ENCODE peak calls at places on chromosomes 13 and 19, in five cellular contexts. E is K562, L is A549, N is SK-N-SH, W is HepG2. V is an unnamed sample.

GRCh38 chr19:1746401-1747284 is 6.7 kb upstream of the ONECUT3 start:
- DNase-seq in E (no peak), L (peak), N (no peak), W (no peak), V (peak)

GRCh38 chr13:44189085-44189484 is 184.5 kb upstream of the SERP2 start:
- DNase-seq in E (no peak), L (no peak), N (no peak), W (no peak), V (no peak)

GRCh38 chr13:99062593-99062992 is 84.7 kb upstream of the DOCK9 start:
- DNase-seq in E (no peak), L (no peak), N (no peak), W (no peak), V (peak)

GRCh38 chr19:29878973-29879654 is 62.9 kb upstream of the URI1 start:
- DNase-seq in E (peak), L (peak), N (peak), W (peak), V (peak)

GRCh38 chr13:106573855-106574254 is 5.9 kb upstream of the ARGLU1 start:
- DNase-seq in E (no peak), L (no peak), N (no peak), W (no peak), V (peak)

GRCh38 chr19:1396768-1397679 is 4.3 kb downstream of the GAMT start:
- DNase-seq in E (no peak), L (no peak), N (no peak), W (no peak), V (no peak)

GRCh38 chr19:27929399-27929798 is 1283.6 kb downstream of the UQCRFS1 start:
- DNase-seq in E (no peak), L (no peak), N (no peak), W (no peak), V (no peak)

GRCh38 chr13:26320766-26321165 is 66.8 kb downstream of the CDK8 start:
- DNase-seq in E (no peak), L (no peak), N (no peak), W (no peak), V (no peak)

GRCh38 chr13:84431646-84432045 is 549.4 kb upstream of the SLITRK1 start:
- DNase-seq in E (no peak), L (no peak), N (no peak), W (no peak), V (peak)

GRCh38 chr19:31656507-31656906 is 307.3 kb upstream of the TSHZ3 start:
- DNase-seq in E (no peak), L (no peak), N (no peak), W (no peak), V (no peak)

GRCh38 chr19:35592226-35592625 is 6.3 kb downstream of the PMIS2 start:
- DNase-seq in E (peak), L (peak), N (peak), W (peak), V (peak)

GRCh38 chr19:39996218-39996810 is 546 bp upstream of the ZNF546 start:
- DNase-seq in E (peak), L (peak), N (peak), W (peak), V (peak)
- TF ChIP-seq SMC3 in E (no peak), L (peak), N (no peak), W (no peak), V (no peak)

DNA sequence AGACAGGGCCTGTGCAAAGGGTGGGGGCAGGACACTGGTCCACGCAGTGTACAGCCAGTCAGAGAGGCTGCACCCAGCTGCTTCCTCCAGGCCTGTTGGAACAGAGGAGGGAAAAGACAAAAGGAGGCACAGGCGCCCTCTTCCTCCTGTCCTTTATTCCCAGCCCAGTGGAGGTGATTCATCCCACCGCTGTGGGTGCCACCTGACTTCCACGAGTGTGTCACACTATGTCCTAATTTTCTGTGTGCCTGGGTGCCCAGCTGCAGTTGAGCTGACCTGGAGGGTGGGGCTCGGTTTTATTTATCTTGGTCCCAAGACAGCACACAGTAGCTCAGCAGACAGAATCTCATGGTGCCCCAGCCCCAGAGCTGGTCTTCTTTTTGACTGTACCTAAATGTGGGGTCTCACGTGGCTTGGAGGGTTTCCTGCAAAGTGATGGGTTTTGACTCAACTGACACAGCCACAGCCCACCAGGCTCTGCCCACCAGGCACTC is 9.0 kb downstream of the EPS15L1 start:
- DNase-seq in E (no peak), L (no peak), N (no peak), W (no peak), V (peak)
- TF ChIP-seq RFX5 in E (no peak), L (no peak), N (no peak), W (no peak), V (no peak)

GRCh38 chr19:49362926-49363264 is 679 bp upstream of the TEAD2 start:
- DNase-seq in E (peak), L (no peak), N (peak), W (peak), V (peak)

GRCh38 chr19:49359851-49360845 is 2.1 kb downstream of the TEAD2 start:
- DNase-seq in E (no peak), L (no peak), N (no peak), W (no peak), V (no peak)

GRCh38 chr19:49363265-49364082 is at the start of gene DKKL1:
- DNase-seq in E (peak), L (peak), N (peak), W (peak), V (peak)

GRCh38 chr19:49362048-49362925 is at the start of gene TEAD2:
- DNase-seq in E (peak), L (peak), N (peak), W (peak), V (peak)

DNA sequence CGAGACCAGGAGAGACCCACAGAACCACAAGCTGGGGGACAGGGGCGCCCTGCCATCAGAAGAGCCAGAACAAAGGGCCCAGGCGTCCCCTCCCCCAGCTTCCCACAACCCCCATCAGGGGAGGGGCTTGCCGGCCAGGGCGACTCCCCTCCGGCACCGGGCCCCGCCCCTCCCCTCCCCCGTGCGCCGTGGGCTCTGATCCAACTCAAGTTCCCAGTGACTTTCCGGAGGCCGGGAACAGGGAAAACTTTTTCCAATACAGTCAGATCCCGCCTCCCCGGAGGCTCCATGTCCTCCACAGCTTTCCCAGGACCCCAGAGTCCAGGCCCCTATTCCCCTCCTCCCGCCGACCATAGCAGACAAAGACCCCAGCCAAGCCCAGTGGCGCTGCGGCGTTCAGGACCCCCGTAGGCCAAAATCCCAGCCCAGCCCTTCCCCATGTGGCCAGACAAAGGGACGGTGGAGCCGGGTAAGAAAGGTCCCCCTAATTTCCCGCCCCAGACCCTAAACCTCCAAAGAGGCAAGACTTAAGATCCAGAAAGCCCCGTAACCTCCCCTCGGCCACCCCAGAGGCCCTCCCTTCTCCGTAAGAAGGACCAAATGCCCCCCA is 673 bp downstream of the TEAD2 start:
- DNase-seq in E (peak), L (peak), N (peak), W (peak), V (peak)
- TF ChIP-seq SMC3 in E (no peak), L (no peak), N (no peak), W (no peak), V (no peak)

GRCh38 chr13:76937416-76937815 is 10.9 kb upstream of the ACOD1 start:
- DNase-seq in E (no peak), L (peak), N (no peak), W (no peak), V (peak)
- TF ChIP-seq RFX5 in E (no peak), L (no peak), N (no peak), W (no peak), V (no peak)

DNA sequence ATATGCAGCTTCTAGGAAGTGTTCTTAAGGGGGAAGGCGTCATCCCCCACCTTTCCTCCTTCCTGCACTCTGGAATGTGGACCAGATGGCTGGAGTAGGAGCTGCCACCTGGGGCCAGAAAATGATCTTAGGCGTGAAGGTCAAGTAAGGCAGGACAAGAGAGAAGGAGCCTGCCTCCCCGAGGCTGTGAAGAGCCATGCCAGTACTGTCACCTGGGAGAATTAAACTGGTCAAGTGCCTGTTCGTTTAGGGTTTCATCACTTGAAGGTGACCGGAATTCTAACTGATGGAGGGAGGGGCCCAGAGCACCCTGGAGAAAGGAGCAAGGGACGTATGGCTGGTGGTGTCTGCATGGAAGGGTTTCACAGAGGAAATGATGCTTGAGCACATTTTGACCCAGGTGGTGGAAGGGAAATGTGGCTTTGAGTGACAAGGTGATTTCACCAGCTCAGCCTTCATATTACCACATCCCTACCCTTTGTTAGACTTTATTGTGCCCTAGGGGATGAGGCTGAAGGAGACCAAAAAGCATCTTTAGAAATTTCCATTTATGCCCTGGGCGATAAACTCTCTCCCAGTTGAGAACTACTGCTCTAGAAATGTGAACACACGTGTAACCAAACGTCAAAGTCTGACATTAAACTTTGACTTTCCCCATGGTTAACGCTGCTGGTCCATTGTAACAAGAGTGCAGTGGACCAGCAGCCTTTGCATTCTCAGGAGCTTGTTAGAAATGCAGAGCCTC is 37.5 kb downstream of the PPP2R1A start:
- DNase-seq in E (no peak), L (no peak), N (no peak), W (no peak), V (no peak)
- TF ChIP-seq SMC3 in E (no peak), L (no peak), N (no peak), W (no peak), V (no peak)

GRCh38 chr13:52356327-52356726 is 49.6 kb downstream of the THSD1 start:
- DNase-seq in E (no peak), L (no peak), N (no peak), W (no peak), V (peak)
- TF ChIP-seq RFX5 in E (no peak), L (no peak), N (no peak), W (no peak), V (no peak)

DNA sequence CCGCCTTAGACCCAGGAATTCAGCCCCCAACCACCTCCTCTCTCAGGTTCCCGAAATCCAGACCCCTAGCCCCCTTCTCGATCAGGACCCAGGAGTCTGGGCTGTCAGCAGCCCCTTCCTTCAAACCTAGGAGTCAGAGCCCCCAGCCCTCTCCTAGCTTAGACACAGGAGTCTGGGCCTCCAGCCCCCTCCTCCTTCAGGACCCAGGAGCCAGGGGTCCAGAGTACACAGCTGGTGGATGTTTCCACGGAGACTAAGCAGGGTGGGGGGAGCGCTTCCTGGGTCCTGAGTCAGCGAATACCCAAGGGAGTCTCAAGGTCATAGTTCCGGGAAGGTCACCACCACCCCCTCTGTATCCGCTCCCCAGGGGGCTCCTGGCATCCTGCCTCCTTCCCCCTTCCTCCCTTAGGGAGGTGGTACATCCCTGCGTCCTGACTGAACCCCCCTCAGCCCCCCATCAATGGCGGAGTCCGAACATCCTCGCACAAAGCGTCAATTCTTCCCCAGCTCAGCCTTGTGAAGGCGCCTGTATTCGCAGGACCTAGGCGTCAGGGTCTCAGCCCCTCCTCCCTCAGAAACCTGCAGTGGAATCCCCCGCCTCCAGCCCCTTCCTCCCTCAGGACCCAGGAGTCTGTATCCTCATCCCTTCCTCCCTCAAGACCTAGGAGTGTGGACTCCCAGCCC is 4.6 kb downstream of the CADM4 start:
- DNase-seq in E (no peak), L (no peak), N (no peak), W (peak), V (no peak)
- TF ChIP-seq SMC3 in E (no peak), L (no peak), N (no peak), W (no peak), V (no peak)

GRCh38 chr13:66520511-66521390 is 709.4 kb downstream of the PCDH9 start:
- DNase-seq in E (no peak), L (no peak), N (peak), W (no peak), V (no peak)
- TF ChIP-seq RFX5 in E (no peak), L (no peak), N (no peak), W (no peak), V (no peak)